ENCODE peak calls at places on chromosome 21, in four cellular contexts. M is ovary, N is pancreas, B is heart right ventricle. I is an unnamed sample.

GRCh38 chr21:24941316-24942185 is 665.7 kb downstream of the MRPL39 start:
- DNase-seq in B (no peak), M (peak; percentile 23), N (no peak), I (no peak)

GRCh38 chr21:37367758-37368535 is 1.4 kb downstream of the DYRK1A start:
- DNase-seq in M (peak; percentile 33), N (peak; percentile 50), B (peak; percentile 60), I (peak; percentile 47)

GRCh38 chr21:43727571-43728466 is 8.9 kb downstream of the PDXK start:
- DNase-seq in B (no peak), N (peak; percentile 51), M (peak; percentile 53), I (no peak)

GRCh38 chr21:26843912-26844257 is 1.3 kb downstream of the ADAMTS1 start:
- DNase-seq in B (no peak), M (no peak), N (no peak), I (no peak)

GRCh38 chr21:18477059-18477458 is 73.5 kb upstream of the TMPRSS15 start:
- DNase-seq in B (no peak), M (no peak), N (no peak), I (no peak)

GRCh38 chr21:26100573-26100972 is 70.0 kb downstream of the APP start:
- DNase-seq in N (no peak), M (no peak), B (no peak), I (no peak)

GRCh38 chr21:43731891-43732711 is 13.2 kb downstream of the PDXK start:
- DNase-seq in B (no peak), M (no peak), N (no peak), I (no peak)

GRCh38 chr21:46118871-46119564 is 21.1 kb downstream of the COL6A2 start:
- DNase-seq in B (no peak), M (peak; percentile 10), N (no peak), I (peak; percentile 12)

GRCh38 chr21:15192243-15192642 is 127.4 kb upstream of the NRIP1 start:
- DNase-seq in N (no peak), M (no peak), B (no peak), I (no peak)

GRCh38 chr21:25837545-25838263 is 102.9 kb downstream of the GABPA start:
- DNase-seq in M (no peak), B (no peak), N (no peak), I (no peak)

GRCh38 chr21:26377111-26377694 is 195.9 kb downstream of the CYYR1 start:
- DNase-seq in B (no peak), M (no peak), N (no peak), I (no peak)

GRCh38 chr21:43864806-43865470 is at the start of gene AGPAT3:
- DNase-seq in B (peak; percentile 45), M (no peak), N (no peak), I (peak; percentile 65)

GRCh38 chr21:37224861-37225260 is 42.3 kb downstream of the VPS26C start:
- DNase-seq in N (no peak), M (no peak), B (no peak), I (no peak)

GRCh38 chr21:46622226-46622625 is 13.2 kb upstream of the PRMT2 start:
- DNase-seq in B (no peak), N (peak; percentile 33), M (peak; percentile 44), I (no peak)

GRCh38 chr21:30340714-30341573 is 3.5 kb upstream of the KRTAP27-1 start:
- DNase-seq in B (no peak), M (no peak), N (peak; percentile 57), I (no peak)

DNA sequence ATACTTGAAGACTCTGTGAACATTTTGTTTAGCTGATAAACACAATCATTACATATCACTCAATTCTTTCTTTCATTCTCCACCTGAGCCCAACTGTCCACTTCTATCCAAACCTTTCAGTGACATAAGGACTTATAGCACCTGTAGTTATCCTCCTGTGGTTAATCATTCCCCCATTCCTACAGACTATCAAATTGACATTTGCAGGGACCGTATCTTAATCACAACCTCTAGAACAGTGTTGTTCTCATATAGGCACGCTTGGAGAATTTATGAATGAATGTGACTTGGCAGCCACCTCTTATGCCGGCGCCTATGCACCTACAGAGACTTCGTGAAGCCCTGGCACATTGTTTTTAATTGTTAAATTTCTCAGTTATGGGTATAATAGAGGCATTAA is 83.9 kb upstream of the CXADR start:
- DNase-seq in N (no peak), M (no peak), B (no peak), I (no peak)
- H3K4me1 ChIP-seq in N (no peaks in the 10 kb centered on the region), M (no peaks in the 10 kb centered on the region), B (no peaks in the 10 kb centered on the region), I (peaks cover 3% of the 10 kb centered on the region)

GRCh38 chr21:31553461-31553860 is 106.0 kb upstream of the SOD1 start:
- DNase-seq in B (no peak), N (no peak), M (no peak), I (no peak)
- H3K4me3 ChIP-seq in B (no peak overlapping the region), N (no peak overlapping the region), M (no peak overlapping the region), I (no peak overlapping the region)

GRCh38 chr21:33973268-33973667 is 57.7 kb upstream of the ATP5PO start:
- DNase-seq in M (no peak), N (no peak), B (no peak), I (no peak)
- H3K4me1 ChIP-seq in M (no peaks in the 10 kb centered on the region), N (no peaks in the 10 kb centered on the region), B (peaks cover 28% of the 10 kb centered on the region), I (peaks cover 35% of the 10 kb centered on the region)

GRCh38 chr21:36149788-36150187 is 6.8 kb upstream of the DOP1B start:
- DNase-seq in M (no peak), N (no peak), B (no peak), I (peak; percentile 20)
- H3K4me3 ChIP-seq in M (no peak overlapping the region), N (no peak overlapping the region), B (no peak overlapping the region), I (no peak overlapping the region)

GRCh38 chr21:44979687-44980561 is 40.1 kb downstream of the SLX9 start:
- DNase-seq in N (no peak), M (no peak), B (no peak), I (no peak)
- H3K4me1 ChIP-seq in N (no peaks in the 10 kb centered on the region), M (peaks cover 4% of the 10 kb centered on the region), B (peaks cover 3% of the 10 kb centered on the region), I (no peaks in the 10 kb centered on the region)

DNA sequence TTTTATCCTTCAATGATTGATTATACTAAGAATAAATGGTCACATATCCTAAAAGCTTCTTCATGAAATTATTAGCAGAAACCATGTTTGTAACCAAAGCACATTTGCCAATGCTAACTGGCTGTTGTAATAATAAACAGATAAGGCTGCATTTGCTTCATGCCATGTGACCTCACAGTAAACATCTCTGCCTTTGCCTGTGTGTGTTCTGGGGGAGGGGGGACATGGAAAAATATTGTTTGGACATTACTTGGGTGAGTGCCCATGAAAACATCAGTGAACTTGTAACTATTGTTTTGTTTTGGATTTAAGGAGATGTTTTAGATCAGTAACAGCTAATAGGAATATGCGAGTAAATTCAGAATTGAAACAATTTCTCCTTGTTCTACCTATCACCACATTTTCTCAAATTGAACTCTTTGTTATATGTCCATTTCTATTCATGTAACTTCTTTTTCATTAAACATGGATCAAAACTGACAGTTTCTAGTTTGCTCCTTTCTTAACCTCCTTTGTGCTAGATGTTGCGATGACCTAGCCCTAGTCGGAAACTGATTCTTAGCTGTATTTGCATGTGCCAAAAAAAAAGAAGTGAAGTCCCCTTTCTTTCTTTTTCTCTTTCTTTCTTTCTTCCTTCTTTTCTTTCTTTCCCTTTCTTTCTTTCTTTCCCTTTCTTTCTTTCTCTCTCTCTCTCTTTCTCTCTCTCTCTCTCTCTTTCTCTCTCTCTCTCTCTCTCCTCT is 45.1 kb downstream of the MAP3K7CL start:
- DNase-seq in B (no peak), N (peak; percentile 50), M (no peak), I (peak; percentile 31)
- H3K4me3 ChIP-seq in B (no peak overlapping the region), N (no peak overlapping the region), M (no peak overlapping the region), I (no peak overlapping the region)

DNA sequence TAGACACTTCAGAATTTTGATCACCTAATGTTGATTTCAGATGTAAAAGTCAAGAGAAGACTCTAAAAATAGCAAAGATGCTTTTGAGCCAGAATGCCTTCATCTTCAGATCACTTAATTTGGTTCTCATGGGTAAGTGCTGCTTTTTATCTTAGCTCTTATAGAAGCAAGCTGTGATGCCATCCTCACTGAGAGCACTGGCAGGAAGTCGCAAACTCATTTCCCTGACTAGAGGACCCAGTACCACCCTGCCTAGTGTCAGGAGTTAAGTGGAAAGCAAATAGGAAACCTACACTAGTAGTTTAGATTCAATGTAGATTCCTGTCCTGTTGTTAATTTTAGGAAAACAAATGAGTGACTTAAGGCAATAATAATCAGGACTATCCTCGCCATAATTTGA is 12.1 kb downstream of the IFNAR2 start:
- DNase-seq in N (no peak), M (no peak), B (no peak), I (no peak)
- H3K4me1 ChIP-seq in N (no peaks in the 10 kb centered on the region), M (no peaks in the 10 kb centered on the region), B (peaks cover 21% of the 10 kb centered on the region), I (no peaks in the 10 kb centered on the region)

GRCh38 chr21:38837806-38838461 is 32.2 kb downstream of the ETS2 start:
- DNase-seq in N (no peak), B (no peak), M (no peak), I (no peak)
- H3K4me3 ChIP-seq in N (no peak overlapping the region), B (no peak overlapping the region), M (no peak overlapping the region), I (no peak overlapping the region)

DNA sequence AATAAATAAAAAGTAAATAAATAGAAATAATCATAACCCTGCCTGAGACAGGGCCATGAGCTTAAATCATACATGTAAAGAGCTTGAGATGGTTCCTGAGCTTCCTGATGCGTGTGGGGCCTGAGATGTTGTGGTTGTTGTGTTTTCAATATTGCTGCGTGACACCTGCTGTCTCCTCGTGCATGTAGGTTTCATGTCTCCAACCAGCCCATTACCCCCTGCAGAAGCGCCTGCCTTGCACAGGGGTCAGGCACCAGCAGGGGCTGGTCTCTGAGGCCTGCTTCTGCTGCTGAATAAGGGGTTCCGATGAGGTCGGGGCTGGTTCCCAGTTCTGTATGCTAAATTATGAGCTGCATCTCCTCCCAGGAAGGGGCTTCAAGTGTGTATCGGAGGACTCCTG is 15.9 kb downstream of the UMODL1 start:
- DNase-seq in M (no peak), B (no peak), N (no peak), I (no peak)
- H3K4me1 ChIP-seq in M (peaks cover 2% of the 10 kb centered on the region), B (no peaks in the 10 kb centered on the region), N (peaks cover 6% of the 10 kb centered on the region), I (peaks cover 14% of the 10 kb centered on the region)

DNA sequence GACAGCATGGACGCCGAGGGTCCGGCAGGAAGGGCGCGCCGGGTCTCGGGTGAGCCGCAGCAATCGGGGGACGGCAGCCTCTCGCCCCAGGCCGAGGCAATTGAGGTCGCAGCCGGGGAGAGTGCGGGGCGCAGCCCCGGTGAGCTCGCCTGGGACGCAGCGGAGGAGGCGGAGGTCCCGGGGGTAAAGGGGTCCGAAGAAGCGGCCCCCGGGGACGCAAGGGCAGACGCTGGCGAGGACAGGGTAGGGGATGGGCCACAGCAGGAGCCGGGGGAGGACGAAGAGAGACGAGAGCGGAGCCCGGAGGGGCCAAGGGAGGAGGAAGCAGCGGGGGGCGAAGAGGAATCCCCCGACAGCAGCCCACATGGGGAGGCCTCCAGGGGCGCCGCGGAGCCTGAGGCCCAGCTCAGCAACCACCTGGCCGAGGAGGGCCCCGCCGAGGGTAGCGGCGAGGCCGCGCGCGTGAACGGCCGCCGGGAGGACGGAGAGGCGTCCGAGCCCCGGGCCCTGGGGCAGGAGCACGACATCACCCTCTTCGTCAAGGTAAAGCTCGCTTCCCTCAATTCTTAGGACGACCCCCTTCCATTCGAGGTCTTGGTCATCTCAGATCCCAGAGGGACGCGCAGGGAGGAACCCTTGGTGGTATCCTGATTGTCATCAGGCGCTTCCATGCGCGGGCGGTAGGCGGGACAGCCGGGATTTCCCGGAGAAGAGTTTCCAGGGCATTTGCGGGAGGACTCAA is 1.6 kb downstream of the CLIC6 start:
- DNase-seq in N (no peak), M (peak; percentile 22), B (no peak), I (peak; percentile 56)
- H3K4me3 ChIP-seq in N (peak overlapping the region; percentile 38), M (peak overlapping the region; percentile 41), B (peak overlapping the region; percentile 32), I (no peak overlapping the region)